ENCODE peak calls at places on chromosomes 16 and 17, in four cellular contexts. C is right cardiac atrium, Z is left ventricle myocardium inferior, K is heart left ventricle. W is an unnamed sample.

GRCh38 chr16:72091217-72091616 is 2.2 kb downstream of the TXNL4B start:
- DNase-seq in C (no peak), Z (no peak), K (no peak), W (no peak)

GRCh38 chr17:64178011-64178825 is 48.3 kb upstream of the ERN1 start:
- DNase-seq in C (no peak), K (no peak), Z (no peak), W (no peak)

GRCh38 chr17:42971589-42971988 is 7.3 kb upstream of the AARSD1 start:
- DNase-seq in Z (no peak), K (no peak), C (no peak), W (no peak)

GRCh38 chr16:27177031-27177774 is 26.1 kb upstream of the KDM8 start:
- DNase-seq in Z (no peak), K (no peak), C (no peak), W (peak; percentile 80)

GRCh38 chr17:7929158-7930029 is at the start of gene KCNAB3:
- DNase-seq in K (peak; percentile 72), Z (peak; percentile 27), C (peak; percentile 82), W (no peak)

GRCh38 chr17:10268005-10268404 is 69.6 kb upstream of the GAS7 start:
- DNase-seq in Z (no peak), K (no peak), C (no peak), W (no peak)

GRCh38 chr17:67585077-67585602 is 132.6 kb upstream of the NOL11 start:
- DNase-seq in K (no peak), C (no peak), Z (no peak), W (no peak)

GRCh38 chr17:41702712-41703111 is 9.4 kb upstream of the GAST start:
- DNase-seq in K (no peak), Z (no peak), C (no peak), W (no peak)

GRCh38 chr16:50279142-50279865 is 13.0 kb downstream of the ADCY7 start:
- DNase-seq in K (peak; percentile 81), Z (peak; percentile 75), C (peak; percentile 85), W (no peak)

GRCh38 chr17:50872710-50873424 is 6.7 kb upstream of the TOB1 start:
- DNase-seq in C (no peak), K (no peak), Z (no peak), W (peak; percentile 75)

GRCh38 chr17:17346428-17347233 is 43.5 kb downstream of the NT5M start:
- DNase-seq in K (peak; percentile 41), C (no peak), Z (no peak), W (no peak)

GRCh38 chr16:54287018-54287757 is 601 bp upstream of the IRX3 start:
- DNase-seq in Z (peak; percentile 35), C (no peak), K (no peak), W (peak; percentile 58)

GRCh38 chr17:61402073-61402541 is 2.5 kb downstream of the TBX2 start:
- DNase-seq in Z (no peak), K (peak; percentile 34), C (no peak), W (no peak)

GRCh38 chr17:35051579-35052239 is 11.8 kb downstream of the RFFL start:
- DNase-seq in C (no peak), K (no peak), Z (no peak), W (no peak)

GRCh38 chr17:40035162-40035559 is 19.0 kb downstream of the MED24 start:
- DNase-seq in K (peak; percentile 33), Z (no peak), C (peak; percentile 63), W (no peak)

GRCh38 chr16:55489956-55490265 is 10.9 kb downstream of the MMP2 start:
- DNase-seq in C (no peak), Z (no peak), K (no peak), W (no peak)

GRCh38 chr17:32565401-32565800 is 78.6 kb downstream of the CDK5R1 start:
- DNase-seq in C (no peak), K (no peak), Z (no peak), W (no peak)

GRCh38 chr16:50616883-50617629 is 64.1 kb downstream of the SNX20 start:
- DNase-seq in Z (no peak), C (peak; percentile 42), K (no peak), W (peak; percentile 18)

GRCh38 chr16:52451971-52452421 is 94.9 kb downstream of the TOX3 start:
- DNase-seq in C (no peak), K (no peak), Z (no peak), W (no peak)

GRCh38 chr16:87487361-87487924 is 5.4 kb downstream of the ZCCHC14 start:
- DNase-seq in Z (peak; percentile 39), C (peak; percentile 76), K (no peak), W (no peak)

GRCh38 chr17:18026408-18026776 is 12.6 kb downstream of the ATPAF2 start:
- DNase-seq in K (peak; percentile 71), C (peak; percentile 63), Z (peak; percentile 56), W (no peak)

GRCh38 chr17:773467-774319 is 8.4 kb downstream of the GLOD4 start:
- DNase-seq in C (no peak), K (no peak), Z (no peak), W (no peak)

GRCh38 chr16:4947722-4948503 is 10.2 kb upstream of the SEC14L5 start:
- DNase-seq in Z (no peak), C (no peak), K (no peak), W (no peak)

GRCh38 chr16:15954814-15955151 is 5.4 kb downstream of the ABCC1 start:
- DNase-seq in Z (no peak), C (peak; percentile 66), K (peak; percentile 73), W (peak; percentile 78)

GRCh38 chr16:49652441-49653175 is 203.3 kb downstream of the ZNF423 start:
- DNase-seq in C (peak; percentile 87), Z (peak; percentile 67), K (peak; percentile 81), W (no peak)

GRCh38 chr16:86824751-86825310 is 246.5 kb downstream of the FOXL1 start:
- DNase-seq in C (no peak), K (no peak), Z (no peak), W (peak; percentile 48)

GRCh38 chr16:31129568-31130335 is 5.8 kb downstream of the PRSS8 start:
- DNase-seq in C (peak; percentile 91), Z (peak; percentile 58), K (peak; percentile 81), W (no peak)

GRCh38 chr17:40251576-40251975 is 32.5 kb downstream of the WIPF2 start:
- DNase-seq in C (no peak), K (no peak), Z (no peak), W (peak; percentile 78)

DNA sequence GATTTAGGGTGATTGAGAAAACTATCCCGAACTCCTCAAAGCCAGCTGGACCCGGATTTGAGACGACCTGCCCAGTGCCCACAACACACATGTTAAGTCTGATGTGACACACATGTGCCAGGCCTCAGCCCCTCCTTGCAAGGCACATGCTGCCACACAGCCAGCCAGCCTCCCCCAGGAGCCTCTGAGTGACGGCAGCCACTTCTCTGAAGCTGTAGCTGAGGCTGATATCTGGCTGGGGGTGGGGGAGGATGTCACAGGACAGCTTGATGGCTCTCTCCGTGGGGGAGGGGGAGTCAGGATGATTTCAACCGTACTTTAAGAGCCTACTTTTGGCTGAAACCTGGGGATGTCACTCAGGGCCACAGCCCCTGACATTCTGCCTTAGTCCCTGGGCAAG is 40.9 kb downstream of the SRCIN1 start:
- DNase-seq in K (no peak), C (peak; percentile 3), Z (no peak), W (no peak)
- H3K27me3 ChIP-seq in K (peaks cover 76% of the 10 kb centered on the region), C (no peaks in the 10 kb centered on the region), Z (peaks cover 100% of the 10 kb centered on the region), W (no peaks in the 10 kb centered on the region)

GRCh38 chr16:10675861-10676260 is 18.9 kb downstream of the TEKT5 start:
- DNase-seq in C (no peak), K (no peak), Z (no peak), W (no peak)

GRCh38 chr16:10676284-10676683 is 18.4 kb downstream of the TEKT5 start:
- DNase-seq in Z (no peak), K (no peak), C (no peak), W (no peak)

GRCh38 chr16:10681310-10682308 is 13.1 kb downstream of the TEKT5 start:
- DNase-seq in C (no peak), Z (no peak), K (no peak), W (no peak)

GRCh38 chr16:10679921-10680320 is 14.8 kb downstream of the TEKT5 start:
- DNase-seq in C (no peak), K (no peak), Z (no peak), W (no peak)

DNA sequence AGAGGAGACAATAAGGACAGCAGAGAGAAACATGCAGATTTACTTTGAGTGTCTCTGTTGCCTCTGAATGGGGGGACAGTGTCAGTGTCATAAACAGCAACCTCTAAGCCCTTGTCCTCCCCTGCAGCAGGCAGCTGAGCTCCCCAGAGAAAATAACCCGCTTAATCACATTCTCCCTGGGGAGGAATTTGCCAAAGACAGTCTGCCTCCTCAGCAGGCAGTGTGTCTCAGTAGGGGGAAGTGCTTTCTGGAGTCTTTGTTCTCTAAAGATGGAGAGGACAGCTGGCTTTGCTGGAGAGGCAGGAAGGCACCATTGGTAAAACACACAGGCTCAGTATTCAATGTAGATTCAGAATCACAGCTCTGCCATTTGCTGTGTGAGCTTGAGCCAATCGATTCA is 16.1 kb downstream of the TEKT5 start:
- DNase-seq in K (no peak), Z (no peak), C (no peak), W (no peak)
- H3K4me3 ChIP-seq in K (no peak overlapping the region), Z (no peak overlapping the region), C (no peak overlapping the region), W (no peak overlapping the region)

GRCh38 chr17:62800580-62800979 is 7.5 kb downstream of the MARCHF10 start:
- DNase-seq in C (no peak), Z (no peak), K (no peak), W (no peak)
- H3K27me3 ChIP-seq in C (no peaks in the 10 kb centered on the region), Z (peaks cover 45% of the 10 kb centered on the region), K (no peaks in the 10 kb centered on the region), W (no peaks in the 10 kb centered on the region)

GRCh38 chr17:75205793-75206163 is 299 bp downstream of the NUP85 start:
- DNase-seq in C (no peak), Z (no peak), K (no peak), W (no peak)

GRCh38 chr17:75208161-75208560 is 2.7 kb downstream of the NUP85 start:
- DNase-seq in C (no peak), Z (no peak), K (no peak), W (no peak)

GRCh38 chr17:75205037-75205792 is at the start of gene NUP85:
- DNase-seq in C (peak; percentile 98), K (peak; percentile 97), Z (peak; percentile 95), W (peak; percentile 97)

GRCh38 chr17:75207760-75208159 is 2.3 kb downstream of the NUP85 start:
- DNase-seq in Z (no peak), C (no peak), K (no peak), W (no peak)

DNA sequence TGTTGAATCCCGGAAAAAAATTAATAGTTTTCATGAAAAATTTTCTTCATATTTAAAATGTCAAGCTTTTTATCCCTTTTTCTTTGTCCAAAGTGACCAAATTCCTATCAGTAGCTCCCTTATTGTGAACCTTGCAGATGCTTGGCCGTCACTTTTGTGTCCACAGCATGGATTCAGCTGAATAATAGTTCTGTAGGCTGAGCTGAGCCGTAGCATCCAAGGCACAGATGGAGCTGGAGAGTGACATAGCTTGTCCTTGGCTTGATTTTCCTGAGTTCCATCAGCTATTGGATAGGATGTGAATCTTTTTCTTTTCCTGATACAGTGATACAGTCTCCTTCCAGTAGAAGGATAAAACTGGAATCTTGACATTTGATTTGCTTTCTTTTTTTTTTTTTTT is 3.6 kb downstream of the NUP85 start:
- DNase-seq in C (no peak), Z (no peak), K (no peak), W (no peak)
- H3K4me3 ChIP-seq in C (no peak overlapping the region), Z (no peak overlapping the region), K (no peak overlapping the region), W (no peak overlapping the region)

GRCh38 chr17:29046440-29046839 is 3.5 kb downstream of the PIPOX start:
- DNase-seq in K (no peak), Z (no peak), C (no peak), W (no peak)
- H3K27me3 ChIP-seq in K (no peaks in the 10 kb centered on the region), Z (peaks cover 30% of the 10 kb centered on the region), C (no peaks in the 10 kb centered on the region), W (no peaks in the 10 kb centered on the region)

W was measured in MG63.